ENCODE peak calls at places on chromosomes 3 and 15, in five cellular contexts. I, Q, U, S and B are unnamed samples.

GRCh38 chr15:75346796-75347221 is at the start of gene NEIL1:
- DNase-seq in I (no peak), Q (no peak), U (no peak), S (peak; percentile 14), B (no peak)

GRCh38 chr3:133479401-133479800 is 79.5 kb downstream of the BFSP2 start:
- DNase-seq in I (no peak), Q (no peak), U (no peak), S (no peak), B (no peak)

GRCh38 chr15:91118796-91119590 is 18.9 kb downstream of the SV2B start:
- DNase-seq in I (no peak), Q (no peak), U (no peak), S (no peak), B (no peak)

GRCh38 chr3:133114198-133114597 is 76.0 kb downstream of the TMEM108 start:
- DNase-seq in I (no peak), Q (no peak), U (no peak), S (no peak), B (no peak)

GRCh38 chr3:141456328-141456689 is 30.5 kb upstream of the RASA2 start:
- DNase-seq in I (no peak), Q (no peak), U (no peak), S (peak; percentile 70), B (peak; percentile 91)

GRCh38 chr3:49554639-49555265 is 475 bp downstream of the BSN start:
- DNase-seq in I (peak; percentile 59), Q (peak; percentile 75), U (no peak), S (peak; percentile 48), B (no peak)

GRCh38 chr15:43903864-43904290 is 77.1 kb downstream of the WDR76 start:
- DNase-seq in I (peak; percentile 72), Q (peak; percentile 68), U (peak; percentile 26), S (peak; percentile 74), B (no peak)

GRCh38 chr3:66236281-66236680 is 15.5 kb downstream of the SLC25A26 start:
- DNase-seq in I (no peak), Q (no peak), U (no peak), S (peak; percentile 33), B (no peak)

GRCh38 chr3:187744169-187745151 is 808 bp downstream of the BCL6 start:
- DNase-seq in I (peak; percentile 62), Q (peak; percentile 82), U (no peak), S (peak; percentile 70), B (no peak)

GRCh38 chr3:115912372-115912771 is 289.1 kb downstream of the GAP43 start:
- DNase-seq in I (no peak), Q (peak; percentile 61), U (no peak), S (peak; percentile 49), B (no peak)

GRCh38 chr3:58202917-58203360 is 7.8 kb downstream of the DNASE1L3 start:
- DNase-seq in I (no peak), Q (no peak), U (no peak), S (no peak), B (no peak)

GRCh38 chr3:103393395-103394186 is 958.8 kb downstream of the ZPLD1 start:
- DNase-seq in I (no peak), Q (no peak), U (peak; percentile 18), S (no peak), B (no peak)

GRCh38 chr15:77610731-77611130 is 22.0 kb downstream of the LINGO1 start:
- DNase-seq in I (no peak), Q (no peak), U (no peak), S (no peak), B (no peak)

GRCh38 chr3:18499256-18499655 is 74.1 kb upstream of the SATB1 start:
- DNase-seq in I (peak; percentile 36), Q (no peak), U (no peak), S (no peak), B (no peak)

GRCh38 chr3:123272547-123272946 is 70.8 kb downstream of the SEC22A start:
- DNase-seq in I (no peak), Q (no peak), U (no peak), S (peak; percentile 30), B (no peak)

GRCh38 chr3:129593595-129594339 is 12.7 kb downstream of the PLXND1 start:
- DNase-seq in I (peak; percentile 86), Q (no peak), U (no peak), S (no peak), B (no peak)

GRCh38 chr3:159881828-159882309 is 106.8 kb upstream of the IL12A start:
- DNase-seq in I (no peak), Q (no peak), U (no peak), S (no peak), B (no peak)

GRCh38 chr15:45199136-45199810 is 11.5 kb upstream of the SHF start:
- DNase-seq in I (peak; percentile 66), Q (no peak), U (no peak), S (no peak), B (no peak)

GRCh38 chr3:111338059-111338698 is 203.8 kb upstream of the CD96 start:
- DNase-seq in I (peak; percentile 60), Q (peak; percentile 64), U (peak; percentile 69), S (peak; percentile 90), B (peak; percentile 29)

GRCh38 chr3:141330718-141331369 is 37.5 kb upstream of the ZBTB38 start:
- DNase-seq in I (no peak), Q (no peak), U (no peak), S (no peak), B (no peak)

GRCh38 chr3:65975031-65975430 is 63.7 kb downstream of the MAGI1 start:
- DNase-seq in I (no peak), Q (no peak), U (no peak), S (no peak), B (no peak)

GRCh38 chr3:46962990-46963389 is 13.6 kb downstream of the CCDC12 start:
- DNase-seq in I (no peak), Q (no peak), U (no peak), S (no peak), B (no peak)

GRCh38 chr3:143146875-143147274 is 27.3 kb downstream of the CHST2 start:
- DNase-seq in I (no peak), Q (no peak), U (no peak), S (no peak), B (no peak)

GRCh38 chr3:14460342-14461005 is 58.1 kb downstream of the SLC6A6 start:
- DNase-seq in I (no peak), Q (peak; percentile 85), U (peak; percentile 77), S (peak; percentile 99), B (peak; percentile 83)

GRCh38 chr3:40930131-40930538 is 269.2 kb upstream of the CTNNB1 start:
- DNase-seq in I (no peak), Q (no peak), U (no peak), S (peak; percentile 7), B (no peak)

GRCh38 chr3:23594066-23594465 is 211.7 kb upstream of the UBE2E1 start:
- DNase-seq in I (no peak), Q (no peak), U (no peak), S (peak; percentile 28), B (no peak)

GRCh38 chr3:29156071-29156715 is 124.7 kb upstream of the RBMS3 start:
- DNase-seq in I (no peak), Q (no peak), U (no peak), S (peak; percentile 36), B (no peak)

GRCh38 chr15:34019369-34019990 is 19.5 kb downstream of the AVEN start:
- DNase-seq in I (no peak), Q (no peak), U (no peak), S (no peak), B (no peak)

GRCh38 chr3:156317457-156317856 is 197.1 kb downstream of the KCNAB1 start:
- DNase-seq in I (no peak), Q (no peak), U (no peak), S (peak; percentile 50), B (no peak)

GRCh38 chr15:75335705-75336355 is at the start of gene COMMD4:
- DNase-seq in I (peak; percentile 94), Q (peak; percentile 99), U (peak; percentile 88), S (peak; percentile 97), B (peak; percentile 70)

GRCh38 chr3:152026033-152026556 is 152.7 kb downstream of the SUCNR1 start:
- DNase-seq in I (no peak), Q (no peak), U (peak; percentile 54), S (peak; percentile 87), B (peak; percentile 75)

GRCh38 chr15:75688831-75689230 is 23.8 kb downstream of the CSPG4 start:
- DNase-seq in I (no peak), Q (no peak), U (no peak), S (no peak), B (no peak)

GRCh38 chr3:14265246-14265962 is 86.8 kb downstream of the LSM3 start:
- DNase-seq in I (no peak), Q (no peak), U (no peak), S (peak; percentile 70), B (no peak)

GRCh38 chr15:88220443-88221186 is 35.9 kb downstream of the NTRK3 start:
- DNase-seq in I (no peak), Q (no peak), U (no peak), S (no peak), B (no peak)

GRCh38 chr3:30502742-30503073 is 103.7 kb upstream of the TGFBR2 start:
- DNase-seq in I (no peak), Q (no peak), U (peak; percentile 36), S (no peak), B (no peak)

GRCh38 chr15:84598250-84598649 is 2.6 kb upstream of the ZSCAN2 start:
- DNase-seq in I (peak; percentile 31), Q (no peak), U (no peak), S (no peak), B (no peak)

GRCh38 chr3:38989932-38990510 is 61.7 kb downstream of the SCN11A start:
- DNase-seq in I (no peak), Q (no peak), U (no peak), S (no peak), B (no peak)

GRCh38 chr3:160210799-160211221 is 14.4 kb upstream of the C3orf80 start:
- DNase-seq in I (peak; percentile 22), Q (no peak), U (peak; percentile 6), S (peak; percentile 75), B (peak; percentile 7)